ENCODE peak calls at places on chromosomes 7 and 10, in ten cellular contexts. J is neural progenitor cell; I is esophagus squamous epithelium; K is GM23248; Y is cardiac muscle cell; D is ovary; Q is heart left ventricle; R is CD8-positive, alpha-beta memory T cell; C is colonic mucosa; B is upper lobe of right lung. X is an unnamed sample. For H3K9me3 and H3K4me1, the result is how much of the 10 kb centered on the place peaks cover.

GRCh38 chr7:110308791-110309190 is 782.1 kb upstream of the LRRN3 start:
- DNase-seq in J (peak), I (no peak), K (no peak), Y (no peak), D (no peak), Q (no peak), R (no peak), C (no peak), B (no peak), X (no peak)

GRCh38 chr7:128324363-128324680 is 19.4 kb downstream of the RBM28 start:
- DNase-seq in J (no peak), I (no peak), K (no peak), Y (no peak), D (no peak), Q (no peak), R (no peak), C (no peak), B (no peak), X (no peak)

GRCh38 chr7:150388709-150389531 is 9.8 kb downstream of the ZNF775 start:
- DNase-seq in J (peak), I (no peak), K (peak), Y (peak), D (peak), Q (peak), R (no peak), C (peak), B (peak), X (peak)

GRCh38 chr10:86938260-86938659 is 19.2 kb downstream of the MMRN2 start:
- DNase-seq in J (no peak), I (no peak), K (no peak), Y (no peak), D (no peak), Q (no peak), R (no peak), C (peak), B (no peak), X (no peak)

GRCh38 chr7:150332852-150333635 is 8.4 kb downstream of the RARRES2 start:
- DNase-seq in J (no peak), I (no peak), K (no peak), Y (no peak), D (peak), Q (no peak), R (no peak), C (no peak), B (no peak), X (no peak)

GRCh38 chr10:88892223-88892967 is 12.3 kb downstream of the STAMBPL1 start:
- DNase-seq in J (no peak), I (no peak), K (peak), Y (peak), D (no peak), Q (no peak), R (no peak), C (no peak), B (no peak), X (no peak)

GRCh38 chr10:35488228-35488627 is 116.9 kb upstream of the GJD4 start:
- DNase-seq in J (no peak), I (no peak), K (no peak), Y (no peak), D (no peak), Q (no peak), R (no peak), C (no peak), B (no peak), X (no peak)

GRCh38 chr10:110547139-110547761 is 20.2 kb upstream of the SMC3 start:
- DNase-seq in J (peak), I (no peak), K (peak), Y (peak), D (no peak), Q (no peak), R (no peak), C (no peak), B (no peak), X (no peak)

GRCh38 chr10:117509573-117509972 is 33.0 kb upstream of the EMX2 start:
- DNase-seq in J (no peak), I (no peak), K (no peak), Y (no peak), D (no peak), Q (no peak), R (no peak), C (no peak), B (no peak), X (no peak)

GRCh38 chr10:97814996-97815395 is 34.6 kb upstream of the GOLGA7B start:
- DNase-seq in J (no peak), I (no peak), K (no peak), Y (no peak), D (no peak), Q (no peak), R (no peak), C (no peak), B (no peak), X (no peak)

GRCh38 chr10:78173360-78174020 is 139.8 kb downstream of the RPS24 start:
- DNase-seq in J (no peak), I (no peak), K (peak), Y (no peak), D (no peak), Q (no peak), R (no peak), C (no peak), B (peak), X (no peak)

GRCh38 chr10:90227259-90227658 is 525.9 kb downstream of the KIF20B start:
- DNase-seq in J (no peak), I (no peak), K (peak), Y (peak), D (no peak), Q (no peak), R (no peak), C (no peak), B (no peak), X (no peak)

GRCh38 chr10:129389194-129389593 is 77.8 kb upstream of the MGMT start:
- DNase-seq in J (no peak), I (no peak), K (no peak), Y (no peak), D (no peak), Q (no peak), R (no peak), C (no peak), B (peak), X (no peak)

GRCh38 chr10:129388435-129388834 is 78.6 kb upstream of the MGMT start:
- DNase-seq in J (no peak), I (no peak), K (no peak), Y (no peak), D (no peak), Q (no peak), R (no peak), C (no peak), B (peak), X (no peak)

GRCh38 chr10:129390726-129391125 is 76.3 kb upstream of the MGMT start:
- DNase-seq in J (no peak), I (no peak), K (no peak), Y (no peak), D (no peak), Q (no peak), R (no peak), C (no peak), B (no peak), X (no peak)

GRCh38 chr10:129391464-129391863 is 75.6 kb upstream of the MGMT start:
- DNase-seq in J (no peak), I (no peak), K (no peak), Y (no peak), D (no peak), Q (no peak), R (no peak), C (no peak), B (no peak), X (no peak)

GRCh38 chr10:129390147-129390546 is 76.9 kb upstream of the MGMT start:
- DNase-seq in J (no peak), I (no peak), K (no peak), Y (no peak), D (no peak), Q (no peak), R (no peak), C (no peak), B (no peak), X (no peak)
- H3K9me3 ChIP-seq in J (under half), I (under half), K (under half), Y (under half), D (under half), Q (under half), R (under half), C (under half), B (under half), X (under half)

GRCh38 chr10:9081988-9082387 is 1027.5 kb downstream of the GATA3 start:
- DNase-seq in J (no peak), I (no peak), K (no peak), Y (no peak), D (no peak), Q (no peak), R (no peak), C (no peak), B (no peak), X (no peak)

GRCh38 chr10:9075420-9075819 is 1020.9 kb downstream of the GATA3 start:
- DNase-seq in J (no peak), I (no peak), K (no peak), Y (no peak), D (no peak), Q (no peak), R (no peak), C (no peak), B (no peak), X (no peak)

GRCh38 chr10:9076066-9076465 is 1021.6 kb downstream of the GATA3 start:
- DNase-seq in J (no peak), I (no peak), K (no peak), Y (no peak), D (no peak), Q (no peak), R (no peak), C (no peak), B (no peak), X (no peak)

DNA sequence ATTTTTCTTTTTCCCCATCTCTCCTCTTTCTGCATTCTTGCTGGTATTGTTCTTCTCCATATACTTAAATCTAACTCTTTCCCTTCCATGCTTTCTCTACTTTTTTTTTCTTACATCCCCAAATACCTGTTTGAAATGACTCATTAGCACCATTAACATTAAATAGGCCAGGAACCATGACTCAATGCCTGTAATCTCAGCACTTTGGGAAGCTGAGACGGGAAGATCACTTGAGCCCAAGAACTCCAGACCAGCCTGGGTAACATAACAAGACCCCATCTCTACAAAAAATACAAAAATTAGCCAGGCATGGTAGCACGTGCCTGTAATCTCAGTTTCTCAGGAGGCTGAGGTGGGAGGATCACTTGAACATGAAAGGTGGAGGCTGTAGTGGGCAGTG is 1026.8 kb downstream of the GATA3 start:
- DNase-seq in J (no peak), I (no peak), K (no peak), Y (no peak), D (no peak), Q (no peak), R (no peak), C (no peak), B (no peak), X (no peak)
- H3K4me1 ChIP-seq in J (under half), I (under half), K (under half), Y (under half), D (under half), Q (under half), R (under half), C (under half), B (under half), X (under half)

DNA sequence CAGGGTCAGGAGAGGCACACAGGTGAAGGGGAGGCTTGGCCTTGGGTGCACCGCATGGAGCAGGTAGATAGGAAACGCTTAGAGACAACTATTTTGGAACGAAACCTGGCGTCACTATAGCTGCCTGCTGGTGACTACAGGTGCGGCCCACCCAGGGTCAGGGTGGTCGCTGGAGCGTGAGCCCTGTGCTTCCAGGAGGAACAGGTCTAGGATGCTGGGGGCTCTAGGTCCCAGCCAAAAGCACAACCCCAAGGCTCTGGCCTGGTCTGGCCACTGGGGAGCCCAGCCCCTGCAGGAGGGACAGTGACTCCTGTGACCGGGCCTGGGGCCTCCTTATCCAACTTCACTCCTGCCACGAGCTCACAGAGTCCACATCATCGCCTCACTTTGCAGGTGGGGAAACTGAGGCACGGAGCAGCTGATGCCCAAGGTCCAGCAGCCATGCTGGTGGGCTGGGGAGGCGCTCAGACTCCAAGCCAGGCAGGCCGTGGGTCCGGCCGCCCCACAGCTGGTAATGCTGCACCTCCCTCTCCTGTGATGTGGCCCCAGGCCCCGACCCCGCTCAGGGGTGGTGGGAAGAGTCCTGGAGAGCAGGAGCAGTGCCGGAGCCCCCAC is 9.0 kb downstream of the LFNG start:
- DNase-seq in J (no peak), I (no peak), K (no peak), Y (no peak), D (no peak), Q (peak), R (no peak), C (no peak), B (no peak), X (peak)
- H3K27ac ChIP-seq in J (no peak), I (peak), K (peak), Y (no peak), D (no peak), Q (no peak), R (peak), C (peak), B (peak), X (no peak)

DNA sequence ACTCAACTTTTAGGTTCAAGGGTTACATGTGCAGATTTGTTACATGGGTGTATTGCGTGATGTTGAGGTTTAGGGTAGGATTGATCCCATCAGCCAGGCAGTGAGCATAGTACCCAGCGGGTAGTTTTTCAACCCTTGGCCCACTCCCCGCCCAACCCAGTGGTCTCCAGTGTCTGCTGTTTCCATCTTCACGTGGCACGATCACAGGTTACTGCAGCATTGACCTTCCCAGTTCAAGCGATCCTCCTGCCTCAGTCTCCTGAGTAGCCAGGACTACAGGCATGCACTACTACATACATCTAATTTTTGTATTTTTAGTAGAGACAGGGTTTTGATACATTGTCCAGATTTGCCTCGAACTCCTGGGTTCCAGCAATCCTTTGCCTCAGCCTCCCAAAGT is 905.7 kb upstream of the ZNF722 start:
- DNase-seq in J (no peak), I (no peak), K (no peak), Y (no peak), D (no peak), Q (no peak), R (no peak), C (no peak), B (no peak), X (no peak)
- H3K9me3 ChIP-seq in J (half or more), I (under half), K (under half), Y (under half), D (under half), Q (under half), R (under half), C (under half), B (under half), X (under half)

GRCh38 chr10:71980181-71981023 is 16.2 kb downstream of the CHST3 start:
- DNase-seq in J (no peak), I (no peak), K (peak), Y (peak), D (no peak), Q (no peak), R (no peak), C (no peak), B (no peak), X (no peak)

GRCh38 chr10:71982269-71983178 is 18.3 kb downstream of the CHST3 start:
- DNase-seq in J (no peak), I (no peak), K (no peak), Y (no peak), D (peak), Q (peak), R (no peak), C (no peak), B (no peak), X (no peak)

GRCh38 chr10:71981024-71981867 is 17.1 kb downstream of the CHST3 start:
- DNase-seq in J (peak), I (no peak), K (peak), Y (peak), D (peak), Q (peak), R (no peak), C (no peak), B (no peak), X (peak)

GRCh38 chr10:71979692-71980062 is 15.5 kb downstream of the CHST3 start:
- DNase-seq in J (no peak), I (no peak), K (no peak), Y (no peak), D (no peak), Q (no peak), R (no peak), C (no peak), B (no peak), X (no peak)

DNA sequence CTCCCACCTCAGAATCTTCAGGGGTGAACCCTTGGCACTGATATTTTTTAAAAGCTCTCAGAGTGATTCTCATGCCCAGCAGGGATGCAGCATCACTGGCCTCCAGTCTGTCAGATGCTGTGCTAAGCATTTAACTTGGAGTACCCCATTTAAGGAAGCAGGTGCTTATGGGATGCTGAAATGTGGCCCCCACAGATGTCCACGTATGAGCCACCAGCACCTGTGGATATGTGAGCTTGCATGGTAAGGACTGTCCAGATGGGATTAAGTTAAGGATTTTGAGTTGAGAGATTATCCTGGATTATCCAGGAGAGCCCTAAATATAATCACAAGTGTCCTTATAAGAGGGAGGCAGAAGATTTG is 17.7 kb downstream of the CHST3 start:
- DNase-seq in J (no peak), I (no peak), K (no peak), Y (no peak), D (no peak), Q (no peak), R (no peak), C (no peak), B (no peak), X (no peak)
- H3K4me1 ChIP-seq in J (under half), I (half or more), K (half or more), Y (under half), D (half or more), Q (under half), R (under half), C (under half), B (half or more), X (under half)

GRCh38 chr10:46094931-46095755 is 49.1 kb upstream of the MSMB start:
- DNase-seq in J (peak), I (no peak), K (peak), Y (no peak), D (no peak), Q (no peak), R (no peak), C (no peak), B (no peak), X (no peak)
- H3K27ac ChIP-seq in J (no peak), I (no peak), K (no peak), Y (peak), D (no peak), Q (no peak), R (no peak), C (no peak), B (no peak), X (no peak)

DNA sequence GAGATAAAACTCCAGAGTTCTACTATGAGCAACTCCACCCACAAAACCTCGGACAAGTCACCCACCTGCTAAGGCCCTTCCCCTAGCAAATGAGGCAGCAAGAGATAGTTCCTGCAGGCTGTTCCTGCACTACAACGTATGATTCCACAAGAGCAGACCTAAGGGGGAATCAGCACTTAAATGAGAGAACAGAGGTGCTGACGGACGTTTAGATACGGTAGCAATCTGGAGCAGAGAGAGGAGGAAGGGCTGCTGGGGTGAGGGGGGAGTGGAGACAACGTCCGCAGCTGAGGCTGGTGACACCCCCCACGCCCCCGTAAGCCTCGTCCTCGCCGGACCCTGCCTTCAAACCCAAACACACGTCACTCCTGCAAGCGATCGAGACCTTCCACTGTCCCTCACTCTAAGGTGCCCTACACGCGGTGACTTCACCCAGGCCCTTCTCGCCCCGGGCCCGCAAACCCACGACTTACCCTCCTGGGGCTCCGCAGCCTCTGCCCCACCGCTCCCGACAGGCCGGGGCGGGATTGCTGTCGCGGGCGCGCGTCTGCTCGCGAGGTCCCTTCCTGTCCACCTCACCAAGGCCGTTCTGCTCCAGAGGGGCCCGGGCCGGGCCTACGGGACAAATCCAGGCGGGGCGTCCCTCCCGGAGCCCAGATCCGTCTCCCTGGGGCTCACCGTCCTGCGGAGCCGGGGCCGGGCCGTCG is 635 bp downstream of the ZNF12 start:
- DNase-seq in J (peak), I (no peak), K (peak), Y (peak), D (peak), Q (peak), R (peak), C (peak), B (peak), X (peak)
- H3K9me3 ChIP-seq in J (under half), I (under half), K (under half), Y (under half), D (under half), Q (under half), R (under half), C (under half), B (under half), X (under half)

DNA sequence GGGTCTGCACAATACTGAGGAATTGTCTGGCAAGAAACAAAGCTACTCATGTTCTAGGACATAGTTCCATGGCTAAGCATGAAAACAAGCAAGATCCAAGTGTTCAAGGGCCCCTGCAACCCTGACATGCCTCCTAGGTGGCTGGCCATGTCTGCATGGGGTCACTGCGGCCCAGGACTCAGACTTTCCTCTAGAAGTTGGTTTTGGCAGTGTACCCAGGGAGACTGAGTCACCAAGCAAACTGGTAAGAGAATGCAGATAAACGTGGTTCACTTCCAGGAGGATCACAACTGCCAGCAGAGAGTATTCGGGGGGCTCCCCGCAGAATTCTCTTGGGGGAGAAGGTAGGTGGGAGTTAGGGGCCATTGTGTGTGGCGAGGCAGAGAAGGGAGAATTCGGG is 7.4 kb upstream of the PFKFB3 start:
- DNase-seq in J (no peak), I (no peak), K (peak), Y (peak), D (no peak), Q (no peak), R (no peak), C (no peak), B (peak), X (no peak)
- H3K4me1 ChIP-seq in J (under half), I (under half), K (under half), Y (under half), D (under half), Q (under half), R (under half), C (under half), B (under half), X (under half)

GRCh38 chr7:26865094-26865388 is 651 bp upstream of the SKAP2 start:
- DNase-seq in J (peak), I (no peak), K (peak), Y (no peak), D (no peak), Q (peak), R (no peak), C (no peak), B (peak), X (peak)
- H3K27ac ChIP-seq in J (peak), I (peak), K (peak), Y (no peak), D (no peak), Q (peak), R (peak), C (peak), B (peak), X (no peak)